ENCODE peak calls at places on chromosomes 12 and 14, in four cellular contexts. Q, E, J and A are unnamed samples.

GRCh38 chr12:122738561-122738960 is 7.9 kb upstream of the HCAR1 start:
- DNase-seq in Q (no peak), E (no peak), J (no peak), A (no peak)

GRCh38 chr14:94592457-94592856 is 11.2 kb downstream of the SERPINA5 start:
- DNase-seq in J (no peak), E (no peak), Q (no peak), A (no peak)

GRCh38 chr14:77007975-77008421 is 20.5 kb downstream of the IRF2BPL start:
- DNase-seq in E (no peak), J (no peak), Q (no peak), A (no peak)

GRCh38 chr14:59262717-59263469 is 74.4 kb downstream of the DAAM1 start:
- DNase-seq in J (no peak), E (peak), Q (peak), A (peak)

GRCh38 chr12:93461503-93461902 is 5.8 kb upstream of the MRPL42 start:
- DNase-seq in Q (no peak), J (no peak), E (peak), A (no peak)

GRCh38 chr12:113818278-113818677 is 147.8 kb downstream of the RBM19 start:
- DNase-seq in E (no peak), Q (no peak), J (peak), A (no peak)

GRCh38 chr14:101853455-101854018 is 92.0 kb downstream of the PPP2R5C start:
- DNase-seq in Q (no peak), E (no peak), J (no peak), A (no peak)

GRCh38 chr14:96225745-96226151 is 21.1 kb downstream of the BDKRB2 start:
- DNase-seq in E (peak), J (peak), Q (peak), A (peak)

GRCh38 chr14:100622234-100622633 is 35.0 kb upstream of the BEGAIN start:
- DNase-seq in Q (no peak), J (no peak), E (no peak), A (no peak)

GRCh38 chr12:91194500-91194899 is 11.9 kb upstream of the DCN start:
- DNase-seq in E (no peak), J (peak), Q (no peak), A (no peak)

GRCh38 chr12:50185975-50186663 is 18.9 kb upstream of the CERS5 start:
- DNase-seq in E (no peak), J (peak), Q (no peak), A (no peak)

GRCh38 chr12:131194166-131194565 is 240.5 kb downstream of the ADGRD1 start:
- DNase-seq in Q (no peak), J (no peak), E (peak), A (no peak)

GRCh38 chr14:89292579-89293348 is 124.3 kb downstream of the FOXN3 start:
- DNase-seq in Q (peak), E (no peak), J (no peak), A (no peak)

GRCh38 chr14:37147310-37147875 is 25.0 kb downstream of the SLC25A21 start:
- DNase-seq in E (no peak), J (no peak), Q (no peak), A (no peak)

GRCh38 chr12:131133994-131134393 is 180.3 kb downstream of the ADGRD1 start:
- DNase-seq in Q (no peak), J (no peak), E (no peak), A (no peak)

GRCh38 chr14:98692832-98693231 is 579.2 kb downstream of the BCL11B start:
- DNase-seq in J (no peak), Q (no peak), E (no peak), A (no peak)

GRCh38 chr12:102010265-102010994 is 51.4 kb downstream of the WASHC3 start:
- DNase-seq in Q (no peak), E (no peak), J (no peak), A (no peak)

GRCh38 chr14:60215520-60216195 is 33.4 kb upstream of the PPM1A start:
- DNase-seq in E (no peak), Q (no peak), J (no peak), A (no peak)

GRCh38 chr12:101891462-101891971 is 14.1 kb downstream of the DRAM1 start:
- DNase-seq in Q (peak), J (peak), E (peak), A (no peak)

GRCh38 chr12:114848661-114849060 is 164.7 kb upstream of the TBX3 start:
- DNase-seq in E (peak), J (peak), Q (no peak), A (no peak)

GRCh38 chr14:28983279-28983678 is 216.7 kb downstream of the FOXG1 start:
- DNase-seq in E (no peak), J (no peak), Q (no peak), A (no peak)

GRCh38 chr14:103542545-103543088 is 13.6 kb downstream of the TRMT61A start:
- DNase-seq in E (no peak), J (no peak), Q (no peak), A (no peak)

GRCh38 chr14:103541944-103542544 is 13.0 kb downstream of the TRMT61A start:
- DNase-seq in J (no peak), Q (no peak), E (no peak), A (no peak)

GRCh38 chr14:103543140-103543539 is 14.1 kb downstream of the TRMT61A start:
- DNase-seq in E (no peak), J (no peak), Q (no peak), A (no peak)

GRCh38 chr14:103540816-103541493 is 12.0 kb downstream of the TRMT61A start:
- DNase-seq in Q (no peak), E (no peak), J (no peak), A (no peak)

GRCh38 chr14:103541494-103541943 is 12.5 kb downstream of the TRMT61A start:
- DNase-seq in J (no peak), E (no peak), Q (no peak), A (no peak)
- TF ChIP-seq BHLHE40 in J (no peak), E (no peak), Q (no peak), A (no peak)

GRCh38 chr12:41605528-41606295 is 417.6 kb downstream of the PDZRN4 start:
- DNase-seq in J (peak), E (no peak), Q (no peak), A (no peak)
- TF ChIP-seq BHLHE40 in J (no peak), E (no peak), Q (no peak), A (no peak)

GRCh38 chr14:105366386-105367074 is 31.8 kb upstream of the TEX22 start:
- DNase-seq in Q (no peak), E (no peak), J (no peak), A (no peak)

GRCh38 chr14:105365101-105365500 is 33.2 kb upstream of the TEX22 start:
- DNase-seq in J (no peak), Q (no peak), E (no peak), A (no peak)

GRCh38 chr14:105367116-105368031 is 31.0 kb upstream of the TEX22 start:
- DNase-seq in J (no peak), Q (no peak), E (no peak), A (no peak)

GRCh38 chr14:105365681-105366080 is 32.7 kb upstream of the TEX22 start:
- DNase-seq in E (no peak), J (no peak), Q (no peak), A (no peak)

GRCh38 chr14:105364100-105364708 is 34.1 kb upstream of the TEX22 start:
- DNase-seq in J (peak), Q (no peak), E (no peak), A (no peak)
- TF ChIP-seq BHLHE40 in J (peak), Q (no peak), E (no peak), A (no peak)

GRCh38 chr12:5511256-5511643 is 79.3 kb downstream of the NTF3 start:
- DNase-seq in E (no peak), Q (no peak), J (no peak), A (no peak)

GRCh38 chr12:5512585-5512970 is 80.7 kb downstream of the NTF3 start:
- DNase-seq in Q (no peak), E (no peak), J (no peak), A (no peak)

GRCh38 chr12:5510251-5510805 is 78.4 kb downstream of the NTF3 start:
- DNase-seq in J (no peak), Q (no peak), E (no peak), A (no peak)

GRCh38 chr12:5513406-5513805 is 81.5 kb downstream of the NTF3 start:
- DNase-seq in Q (no peak), E (no peak), J (no peak), A (no peak)

GRCh38 chr12:5511644-5512584 is 80.0 kb downstream of the NTF3 start:
- DNase-seq in Q (no peak), E (peak), J (peak), A (peak)
- TF ChIP-seq BHLHE40 in Q (no peak), E (no peak), J (no peak), A (no peak)

GRCh38 chr12:125406131-125406530 is 340.9 kb downstream of the AACS start:
- DNase-seq in E (no peak), Q (no peak), J (no peak), A (no peak)

GRCh38 chr12:125403145-125403789 is 338.0 kb downstream of the AACS start:
- DNase-seq in E (peak), J (peak), Q (peak), A (peak)

GRCh38 chr12:125412506-125412905 is 347.3 kb downstream of the AACS start:
- DNase-seq in E (no peak), Q (no peak), J (no peak), A (no peak)

GRCh38 chr12:125403843-125404242 is 338.6 kb downstream of the AACS start:
- DNase-seq in E (no peak), J (no peak), Q (no peak), A (no peak)

GRCh38 chr12:125408718-125409117 is 343.5 kb downstream of the AACS start:
- DNase-seq in J (no peak), E (no peak), Q (no peak), A (no peak)
- TF ChIP-seq BHLHE40 in J (no peak), E (no peak), Q (no peak), A (no peak)

GRCh38 chr12:8637666-8638065 is 25.0 kb downstream of the MFAP5 start:
- DNase-seq in J (no peak), Q (no peak), E (no peak), A (no peak)
- TF ChIP-seq BHLHE40 in J (no peak), Q (no peak), E (no peak), A (no peak)

GRCh38 chr12:47413806-47414205 is 292.0 kb downstream of the RPAP3 start:
- DNase-seq in E (no peak), J (peak), Q (no peak), A (no peak)
- TF ChIP-seq BHLHE40 in E (no peak), J (no peak), Q (no peak), A (no peak)